ENCODE peak calls at places on chromosomes 2 and 18, in nine cellular contexts. O, C, Q, T, X, V, L, D and G are unnamed samples.

GRCh38 chr2:69177785-69178636 is 165.0 kb downstream of the ANTXR1 start:
- DNase-seq in Q (peak; percentile 99), X (peak; percentile 80), D (peak; percentile 91), L (peak; percentile 85), C (peak; percentile 85), T (peak; percentile 99), O (peak; percentile 95), V (peak; percentile 87), G (peak; percentile 98)

GRCh38 chr2:3956344-3956743 is 253.0 kb downstream of the DCDC2C start:
- DNase-seq in O (no peak), X (no peak), D (no peak), V (no peak), Q (no peak), T (no peak), C (no peak), L (no peak), G (no peak)

GRCh38 chr2:12787891-12788783 is 71.4 kb downstream of the TRIB2 start:
- DNase-seq in L (peak; percentile 29), C (no peak), D (peak; percentile 27), O (no peak), V (peak; percentile 38), Q (no peak), X (peak; percentile 44), T (no peak), G (no peak)

GRCh38 chr2:55160422-55160821 is 71.7 kb downstream of the CLHC1 start:
- DNase-seq in L (no peak), O (no peak), D (no peak), T (no peak), C (no peak), V (no peak), Q (no peak), X (no peak), G (no peak)

GRCh38 chr2:119864318-119864717 is 104.6 kb downstream of the PTPN4 start:
- DNase-seq in V (no peak), C (no peak), O (no peak), L (no peak), D (no peak), Q (no peak), X (no peak), T (no peak), G (no peak)

GRCh38 chr2:64975232-64975791 is 13.9 kb upstream of the SLC1A4 start:
- DNase-seq in O (no peak), D (no peak), T (peak; percentile 66), V (peak; percentile 74), C (no peak), X (peak; percentile 78), Q (peak; percentile 88), L (peak; percentile 30), G (peak; percentile 79)

GRCh38 chr2:241853651-241854341 is 4.9 kb downstream of the PDCD1 start:
- DNase-seq in T (peak; percentile 63), C (no peak), Q (no peak), L (no peak), O (peak; percentile 70), X (peak; percentile 21), D (peak; percentile 17), V (peak; percentile 39), G (peak; percentile 42)

GRCh38 chr2:177716484-177716883 is 323.9 kb downstream of the AGPS start:
- DNase-seq in O (no peak), Q (no peak), L (no peak), C (no peak), V (no peak), D (no peak), T (no peak), X (no peak), G (no peak)

GRCh38 chr2:134897932-134898331 is 20.7 kb upstream of the CCNT2 start:
- DNase-seq in L (no peak), V (no peak), O (no peak), D (no peak), Q (no peak), T (no peak), X (no peak), C (no peak), G (no peak)

DNA sequence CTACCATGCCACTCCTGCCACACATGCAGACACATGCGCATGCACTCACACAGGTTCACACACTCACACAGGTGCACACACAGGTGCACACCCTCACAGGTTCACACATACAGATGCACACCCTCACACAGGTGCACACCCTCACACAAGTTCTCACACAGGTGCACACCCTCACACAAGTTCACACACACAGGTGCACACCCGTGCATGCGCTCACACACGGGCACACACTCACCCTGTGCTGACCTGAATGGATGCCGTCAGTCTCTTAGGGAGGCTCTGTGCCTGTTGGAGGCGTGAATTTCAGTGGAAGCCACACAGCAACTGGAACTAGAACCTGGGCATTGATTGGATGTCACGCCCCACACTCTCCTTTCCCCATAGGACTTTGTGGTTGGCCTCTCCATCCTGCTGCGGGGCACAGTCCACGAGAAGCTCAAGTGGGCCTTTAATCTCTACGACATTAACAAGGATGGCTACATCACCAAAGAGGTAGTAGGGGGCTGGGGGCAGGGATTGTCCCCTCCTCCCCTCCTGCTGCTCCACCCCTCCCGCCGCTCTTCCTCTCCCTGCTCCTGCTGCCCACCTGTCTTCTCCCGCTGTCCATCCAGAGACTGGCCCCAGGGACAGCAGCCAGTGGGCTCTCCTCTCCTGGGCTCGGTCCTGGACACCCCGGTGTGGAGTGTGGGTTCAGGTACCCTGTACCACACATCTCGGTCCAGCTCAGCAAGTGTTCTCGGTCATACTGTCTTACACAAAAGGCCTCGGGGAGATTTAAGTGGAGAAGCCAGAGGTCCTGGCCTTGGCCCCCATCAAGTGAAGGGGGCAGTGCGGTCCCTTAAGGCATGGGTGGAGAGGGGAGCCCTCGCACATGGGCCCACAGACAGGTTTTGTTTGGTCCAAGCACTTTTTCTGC is 21.0 kb upstream of the FAHD2A start:
- DNase-seq in L (no peak), O (no peak), V (no peak), T (peak; percentile 57), D (no peak), Q (no peak), X (no peak), C (no peak), G (no peak)
- H3K4me3 ChIP-seq in L (no peak overlapping the region), O (no peak overlapping the region), V (no peak overlapping the region), T (no peak overlapping the region), D (no peak overlapping the region), Q (no peak overlapping the region), X (no peak overlapping the region), C (no peak overlapping the region), G (no peak overlapping the region)

GRCh38 chr2:240836781-240837467 is 16.9 kb upstream of the KIF1A start:
- DNase-seq in X (peak; percentile 51), T (no peak), O (peak; percentile 74), C (no peak), L (no peak), D (no peak), Q (no peak), V (peak; percentile 60), G (peak; percentile 88)

GRCh38 chr2:240839152-240840143 is 19.4 kb upstream of the KIF1A start:
- DNase-seq in C (no peak), T (no peak), O (peak; percentile 15), V (no peak), L (no peak), X (no peak), Q (no peak), D (no peak), G (no peak)

GRCh38 chr2:240840435-240841060 is 20.5 kb upstream of the KIF1A start:
- DNase-seq in L (peak; percentile 69), T (no peak), V (no peak), Q (peak; percentile 86), O (no peak), C (peak; percentile 54), X (peak; percentile 52), D (no peak), G (no peak)

GRCh38 chr2:240835528-240835927 is 15.5 kb upstream of the KIF1A start:
- DNase-seq in L (no peak), T (no peak), O (peak; percentile 50), Q (no peak), D (no peak), X (no peak), C (no peak), V (no peak), G (no peak)

DNA sequence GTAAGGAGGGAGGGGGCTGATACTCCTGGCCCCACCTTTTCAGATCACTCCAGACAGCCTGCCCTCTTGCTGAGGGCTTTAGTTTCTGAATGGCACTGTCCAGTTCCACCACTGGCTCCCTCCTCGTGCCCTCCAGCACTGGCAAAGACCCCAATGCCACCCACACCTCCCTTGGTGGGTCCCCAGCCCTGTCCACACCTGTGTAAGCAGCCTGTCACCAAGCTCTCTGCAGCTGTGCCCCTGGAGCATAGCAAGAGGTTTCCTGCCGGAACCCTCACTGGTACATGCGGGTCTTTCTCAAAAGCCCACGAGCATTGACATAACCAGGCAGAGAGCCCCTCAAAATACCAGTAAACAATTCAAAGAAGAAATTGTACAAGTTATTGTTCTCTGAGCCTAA is 17.6 kb upstream of the KIF1A start:
- DNase-seq in O (peak; percentile 40), V (no peak), Q (no peak), D (no peak), T (no peak), C (no peak), X (no peak), L (no peak), G (no peak)
- H3K4me1 ChIP-seq in O (peaks cover under 1% of the 10 kb centered on the region), V (no peaks in the 10 kb centered on the region), Q (no peaks in the 10 kb centered on the region), D (no peaks in the 10 kb centered on the region), T (no peaks in the 10 kb centered on the region), C (no peaks in the 10 kb centered on the region), X (peaks cover under 1% of the 10 kb centered on the region), L (no peaks in the 10 kb centered on the region), G (no peaks in the 10 kb centered on the region)

DNA sequence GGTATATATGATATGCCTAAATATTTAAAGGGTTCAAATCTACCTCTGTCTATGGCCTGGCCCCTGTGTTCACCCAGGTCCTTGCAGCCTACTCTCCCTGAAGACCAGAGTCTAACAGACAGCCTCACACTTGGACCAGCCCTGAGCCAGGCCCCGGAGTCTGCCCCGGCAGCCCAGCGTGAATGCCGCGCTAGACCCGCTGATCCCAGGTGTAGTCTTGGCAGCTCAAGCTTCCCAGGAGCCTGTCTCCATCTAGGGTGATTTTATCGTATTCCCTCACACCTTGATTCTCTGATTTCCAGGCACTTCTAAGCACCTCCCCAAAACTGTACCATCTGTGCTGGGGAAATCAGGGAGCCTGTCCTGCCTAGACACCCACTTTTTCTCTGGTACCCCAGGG is 33.8 kb downstream of the ZNF532 start:
- DNase-seq in Q (no peak), L (no peak), V (no peak), D (no peak), X (no peak), T (no peak), C (no peak), O (no peak), G (no peak)
- H3K36me3 ChIP-seq in Q (no peaks in the 10 kb centered on the region), L (no peaks in the 10 kb centered on the region), V (peaks cover 13% of the 10 kb centered on the region), D (no peaks in the 10 kb centered on the region), X (no peaks in the 10 kb centered on the region), T (no peaks in the 10 kb centered on the region), C (no peaks in the 10 kb centered on the region), O (no peaks in the 10 kb centered on the region), G (no peaks in the 10 kb centered on the region)

GRCh38 chr2:169572189-169572588 is 1.5 kb downstream of the FASTKD1 start:
- DNase-seq in V (no peak), C (no peak), T (no peak), L (no peak), X (no peak), Q (no peak), O (no peak), D (no peak), G (no peak)
- H3K4me3 ChIP-seq in V (peak overlapping the region; percentile 79), C (no peak overlapping the region), T (no peak overlapping the region), L (no peak overlapping the region), X (peak overlapping the region; percentile 77), Q (peak overlapping the region; percentile 86), O (no peak overlapping the region), D (no peak overlapping the region), G (no peak overlapping the region)

DNA sequence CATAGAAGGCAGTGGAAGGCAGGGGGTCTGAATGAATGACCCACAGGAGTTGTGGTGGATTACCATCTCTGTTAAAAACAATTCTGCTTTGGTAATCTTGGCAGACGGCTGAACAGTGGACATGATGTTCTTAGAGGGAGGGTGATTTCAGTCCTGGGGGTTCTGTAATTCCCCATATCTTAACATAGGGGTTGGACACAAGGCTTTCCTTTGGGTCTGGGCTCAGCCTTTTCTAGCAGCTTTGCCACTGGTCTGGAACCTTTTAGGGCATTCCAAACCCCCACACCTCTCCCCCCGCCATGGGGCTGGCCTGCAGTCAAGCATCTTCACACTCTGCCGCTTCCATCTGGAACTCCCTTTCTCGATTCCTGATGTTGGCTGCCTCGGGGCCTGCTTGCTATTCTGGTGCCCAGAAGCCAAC is 50.3 kb downstream of the RPL37A start:
- DNase-seq in L (no peak), C (no peak), T (peak; percentile 89), V (peak; percentile 64), Q (no peak), X (peak; percentile 80), D (peak; percentile 57), O (no peak), G (peak; percentile 91)
- H3K4me1 ChIP-seq in L (no peaks in the 10 kb centered on the region), C (no peaks in the 10 kb centered on the region), T (peaks cover 64% of the 10 kb centered on the region), V (peaks cover 54% of the 10 kb centered on the region), Q (peaks cover 50% of the 10 kb centered on the region), X (no peaks in the 10 kb centered on the region), D (peaks cover 7% of the 10 kb centered on the region), O (no peaks in the 10 kb centered on the region), G (peaks cover 9% of the 10 kb centered on the region)